ENCODE peak calls at places on chromosomes 6 and 20, in six cellular contexts. S is substantia nigra, V is hepatocyte, D is tibial nerve, E is H9, U is Karpas-422. Y is an unnamed sample.
A peak's percentile ranks its signal among the peaks of the same experiment; 100 is the strongest.

GRCh38 chr6:33886673-33887144 is 82.9 kb upstream of the MLN start:
- DNase-seq in U (no peak), V (peak; percentile 69), S (no peak), E (no peak), D (no peak), Y (no peak)

GRCh38 chr6:47083586-47084047 is 41.5 kb upstream of the ADGRF1 start:
- DNase-seq in S (peak; percentile 20), D (peak; percentile 74), U (peak; percentile 22), V (peak; percentile 86), E (no peak), Y (peak; percentile 14)

GRCh38 chr20:53922901-53923314 is 147.5 kb downstream of the BCAS1 start:
- DNase-seq in S (no peak), E (no peak), U (peak; percentile 83), V (no peak), D (no peak), Y (no peak)

GRCh38 chr20:58439974-58440767 is 51.1 kb downstream of the VAPB start:
- DNase-seq in V (no peak), U (no peak), D (no peak), S (no peak), E (no peak), Y (no peak)

GRCh38 chr20:45819466-45819865 is 7.0 kb downstream of the UBE2C start:
- DNase-seq in D (no peak), S (no peak), E (no peak), U (no peak), V (no peak), Y (no peak)

GRCh38 chr6:111481836-111482235 is 1.2 kb downstream of the REV3L start:
- DNase-seq in E (no peak), U (no peak), D (no peak), S (no peak), V (no peak), Y (no peak)

GRCh38 chr20:33474963-33475362 is 14.9 kb upstream of the CBFA2T2 start:
- DNase-seq in S (no peak), E (no peak), V (no peak), U (peak; percentile 92), D (no peak), Y (no peak)

GRCh38 chr6:108862479-108863191 is 14.4 kb downstream of the ARMC2 start:
- DNase-seq in D (no peak), E (no peak), U (no peak), V (no peak), S (peak; percentile 34), Y (no peak)

GRCh38 chr6:56065408-56065807 is 182.0 kb downstream of the COL21A1 start:
- DNase-seq in E (no peak), D (no peak), U (no peak), S (no peak), V (no peak), Y (no peak)

GRCh38 chr6:30683137-30683979 is 3.1 kb downstream of the PPP1R18 start:
- DNase-seq in V (no peak), U (peak; percentile 65), E (no peak), D (no peak), S (no peak), Y (no peak)

GRCh38 chr20:33275871-33276270 is 7.1 kb upstream of the BPIFB1 start:
- DNase-seq in U (no peak), D (no peak), S (no peak), V (no peak), E (no peak), Y (no peak)

GRCh38 chr6:28747631-28748157 is 176.1 kb downstream of the TRIM27 start:
- DNase-seq in V (peak; percentile 46), D (no peak), S (no peak), U (peak; percentile 55), E (peak; percentile 93), Y (no peak)

GRCh38 chr6:168194732-168195565 is 115.9 kb upstream of the FRMD1 start:
- DNase-seq in D (no peak), E (peak; percentile 15), U (no peak), V (no peak), S (no peak), Y (no peak)

GRCh38 chr6:49430187-49430586 is 32.9 kb downstream of the MMUT start:
- DNase-seq in U (no peak), S (no peak), V (no peak), D (no peak), E (no peak), Y (no peak)

GRCh38 chr6:23414204-23414501 is 711.9 kb upstream of the NRSN1 start:
- DNase-seq in E (no peak), D (no peak), S (no peak), V (peak; percentile 53), U (no peak), Y (no peak)

GRCh38 chr6:111657146-111657545 is 51.5 kb upstream of the TRAF3IP2 start:
- DNase-seq in D (no peak), E (no peak), U (no peak), V (no peak), S (no peak), Y (no peak)

GRCh38 chr20:40307937-40308478 is 381.0 kb downstream of the MAFB start:
- DNase-seq in S (no peak), U (no peak), V (no peak), E (no peak), D (no peak), Y (no peak)

GRCh38 chr6:87350516-87350915 is 5.9 kb downstream of the C6orf163 start:
- DNase-seq in S (no peak), V (no peak), D (no peak), E (no peak), U (no peak), Y (no peak)

GRCh38 chr6:104607501-104607900 is 252.2 kb downstream of the HACE1 start:
- DNase-seq in D (no peak), E (no peak), U (no peak), S (no peak), V (no peak), Y (no peak)

GRCh38 chr6:96391776-96392175 is 129.8 kb upstream of the UFL1 start:
- DNase-seq in S (peak; percentile 13), V (peak; percentile 56), D (no peak), U (no peak), E (peak; percentile 86), Y (no peak)

GRCh38 chr20:54029176-54029575 is 41.2 kb downstream of the BCAS1 start:
- DNase-seq in U (no peak), D (no peak), V (no peak), E (no peak), S (no peak), Y (no peak)

GRCh38 chr20:46315311-46315710 is 7.0 kb upstream of the CDH22 start:
- DNase-seq in V (no peak), S (no peak), U (no peak), D (no peak), E (no peak), Y (no peak)

GRCh38 chr6:156164701-156165454 is 612.3 kb upstream of the ARID1B start:
- DNase-seq in E (no peak), D (no peak), S (no peak), U (no peak), V (no peak), Y (no peak)

GRCh38 chr6:4637691-4638433 is 138.3 kb upstream of the CDYL start:
- DNase-seq in E (no peak), V (peak; percentile 39), D (no peak), S (no peak), U (no peak), Y (no peak)

GRCh38 chr20:2626853-2627541 is 25.4 kb upstream of the NOP56 start:
- DNase-seq in S (no peak), E (no peak), D (no peak), V (no peak), U (no peak), Y (no peak)

GRCh38 chr6:141208101-141208500 is 924.6 kb upstream of the GJE1 start:
- DNase-seq in U (no peak), E (no peak), D (no peak), S (no peak), V (no peak), Y (no peak)

GRCh38 chr6:30685977-30686907 is at the start of gene PPP1R18:
- DNase-seq in E (peak; percentile 45), U (peak; percentile 92), D (peak; percentile 72), V (peak; percentile 83), S (peak; percentile 63), Y (peak; percentile 76)

GRCh38 chr6:158018370-158018771 is 36.7 kb downstream of the SYNJ2 start:
- DNase-seq in E (no peak), U (no peak), V (no peak), S (no peak), D (no peak), Y (no peak)

GRCh38 chr6:10316327-10316726 is 98.5 kb downstream of the TFAP2A start:
- DNase-seq in S (peak; percentile 74), U (no peak), E (no peak), D (no peak), V (peak; percentile 51), Y (no peak)

GRCh38 chr6:137536104-137536773 is 42.0 kb upstream of the OLIG3 start:
- DNase-seq in V (no peak), E (no peak), D (no peak), S (no peak), U (no peak), Y (no peak)

GRCh38 chr20:53654932-53655674 is 61.5 kb upstream of the ZNF217 start:
- DNase-seq in D (no peak), V (no peak), S (no peak), E (no peak), U (no peak), Y (no peak)

GRCh38 chr6:32983493-32983848 is 15.1 kb downstream of the BRD2 start:
- DNase-seq in D (no peak), U (peak; percentile 65), S (no peak), V (no peak), E (no peak), Y (no peak)

GRCh38 chr6:166025149-166025898 is 142.3 kb downstream of the TBXT start:
- DNase-seq in U (no peak), E (no peak), S (no peak), D (no peak), V (no peak), Y (no peak)
- H3K27ac ChIP-seq in U (no peak overlapping the region), E (no peak overlapping the region), S (no peak overlapping the region), D (no peak overlapping the region), V (no peak overlapping the region), Y (no peak overlapping the region)

GRCh38 chr6:119307041-119307440 is 42.5 kb downstream of the MAN1A1 start:
- DNase-seq in V (no peak), S (no peak), U (no peak), E (no peak), D (no peak), Y (no peak)
- H3K27ac ChIP-seq in V (peak overlapping the region; percentile 58), S (no peak overlapping the region), U (no peak overlapping the region), E (no peak overlapping the region), D (no peak overlapping the region), Y (no peak overlapping the region)

DNA sequence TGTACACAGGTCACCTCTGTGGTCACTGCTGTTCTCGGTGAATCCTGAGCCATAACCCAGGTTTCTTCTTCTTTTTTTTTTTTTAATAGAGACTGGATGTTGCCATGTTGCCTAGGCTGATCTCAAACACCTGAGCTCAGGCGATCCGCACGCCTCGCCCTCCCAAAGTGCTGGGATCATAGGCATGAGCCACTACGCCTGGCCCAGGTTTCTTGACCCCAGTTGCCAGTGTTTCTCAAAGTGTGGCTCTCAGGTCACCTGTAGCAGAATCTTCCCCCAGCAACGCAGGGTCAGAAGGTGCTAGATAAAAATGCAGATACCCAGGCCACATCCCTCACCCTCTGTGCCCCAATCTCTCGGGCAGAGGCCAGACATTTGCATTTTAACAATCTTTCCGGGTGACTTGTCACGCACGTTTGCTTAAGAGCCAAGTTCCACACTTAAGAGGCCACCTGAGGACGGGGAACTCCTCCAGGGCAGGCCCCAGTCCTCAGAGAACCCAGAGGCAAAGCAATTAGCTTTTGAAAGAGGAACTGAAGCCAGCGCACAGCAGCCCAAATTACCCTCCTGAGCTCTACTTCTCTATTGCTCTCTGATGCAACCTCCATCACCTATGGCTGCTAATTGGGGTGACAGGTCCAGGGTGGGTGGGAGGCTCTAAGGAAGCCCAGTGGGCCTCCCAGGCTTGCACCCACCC is 81.8 kb downstream of the NFATC2 start:
- DNase-seq in V (no peak), D (no peak), U (peak; percentile 97), S (no peak), E (no peak), Y (no peak)
- H3K27ac ChIP-seq in V (no peak overlapping the region), D (no peak overlapping the region), U (peak overlapping the region; percentile 100), S (no peak overlapping the region), E (no peak overlapping the region), Y (no peak overlapping the region)

GRCh38 chr20:62650551-62651284 is 8.4 kb downstream of the SLCO4A1 start:
- DNase-seq in E (no peak), U (no peak), V (no peak), S (no peak), D (no peak), Y (no peak)
- H3K27ac ChIP-seq in E (no peak overlapping the region), U (no peak overlapping the region), V (peak overlapping the region; percentile 95), S (no peak overlapping the region), D (peak overlapping the region; percentile 96), Y (peak overlapping the region; percentile 77)